ENCODE peak calls at places on chromosomes 5 and 9, in four cellular contexts. N is thoracic aorta, F is cardiac muscle cell, S is neuronal stem cell. Y is an unnamed sample.

GRCh38 chr9:21331676-21332402 is 3.4 kb downstream of the KLHL9 start:
- DNase-seq in F (no peak), S (no peak), N (no peak), Y (no peak)

GRCh38 chr5:41793156-41793770 is 77.0 kb downstream of the OXCT1 start:
- DNase-seq in N (no peak), S (no peak), F (no peak), Y (no peak)

GRCh38 chr5:115324021-115324420 is 27.6 kb upstream of the CCDC112 start:
- DNase-seq in S (no peak), F (no peak), N (no peak), Y (no peak)

GRCh38 chr5:167012281-167013034 is 1279.0 kb upstream of the WWC1 start:
- DNase-seq in N (no peak), S (no peak), F (no peak), Y (no peak)

GRCh38 chr9:122789256-122790046 is 718 bp downstream of the OR5C1 start:
- DNase-seq in S (no peak), N (no peak), F (no peak), Y (no peak)

GRCh38 chr5:127518319-127518621 is 830 bp downstream of the PRRC1 start:
- DNase-seq in N (no peak), S (no peak), F (no peak), Y (no peak)

GRCh38 chr9:65435464-65435863 is 150.5 kb upstream of the FOXD4L5 start:
- DNase-seq in S (no peak), N (no peak), F (no peak), Y (no peak)

GRCh38 chr5:44844744-44845143 is 36.0 kb downstream of the MRPS30 start:
- DNase-seq in S (no peak), F (no peak), N (no peak), Y (no peak)

GRCh38 chr5:168712280-168712924 is 133.2 kb upstream of the PANK3 start:
- DNase-seq in S (no peak), F (no peak), N (no peak), Y (peak; percentile 84)

GRCh38 chr9:104863180-104863883 is 64.6 kb downstream of the ABCA1 start:
- DNase-seq in F (peak; percentile 68), S (peak; percentile 64), N (no peak), Y (no peak)

GRCh38 chr9:128892223-128892892 is 10.4 kb downstream of the LRRC8A start:
- DNase-seq in F (no peak), S (no peak), N (peak; percentile 86), Y (peak; percentile 98)

GRCh38 chr5:43602818-43603534 is at the start of gene NNT:
- DNase-seq in N (peak; percentile 9), S (peak; percentile 50), F (peak; percentile 78), Y (peak; percentile 87)

GRCh38 chr9:13445123-13445522 is 165.6 kb upstream of the MPDZ start:
- DNase-seq in S (no peak), F (no peak), N (no peak), Y (no peak)

GRCh38 chr9:126763130-126763764 is 41.6 kb upstream of the ZBTB43 start:
- DNase-seq in N (no peak), S (no peak), F (no peak), Y (no peak)

GRCh38 chr5:91929522-91929817 is 546.4 kb upstream of the ARRDC3 start:
- DNase-seq in S (no peak), F (no peak), N (no peak), Y (no peak)

GRCh38 chr5:137629646-137630045 is 106.2 kb downstream of the KLHL3 start:
- DNase-seq in N (no peak), F (peak; percentile 76), S (peak; percentile 54), Y (peak; percentile 65)

GRCh38 chr5:105752801-105753200 is 1917.9 kb downstream of the EFNA5 start:
- DNase-seq in N (no peak), S (no peak), F (no peak), Y (no peak)

GRCh38 chr5:77638763-77639451 is 394 bp upstream of the OTP start:
- DNase-seq in F (peak; percentile 70), N (no peak), S (no peak), Y (no peak)

GRCh38 chr9:21605489-21605931 is 123.4 kb upstream of the IFNE start:
- DNase-seq in F (no peak), N (no peak), S (no peak), Y (no peak)

GRCh38 chr9:138049085-138049778 is 171.7 kb downstream of the CACNA1B start:
- DNase-seq in S (no peak), N (no peak), F (no peak), Y (no peak)

GRCh38 chr5:9222054-9222738 is 323.7 kb downstream of the SEMA5A start:
- DNase-seq in N (no peak), S (no peak), F (no peak), Y (no peak)

GRCh38 chr9:90838761-90839160 is 37.1 kb downstream of the SYK start:
- DNase-seq in N (no peak), S (no peak), F (no peak), Y (no peak)
- H3K36me3 ChIP-seq in N (no peaks in the 10 kb centered on the region), S (peaks cover 4% of the 10 kb centered on the region), F (no peaks in the 10 kb centered on the region), Y (no peaks in the 10 kb centered on the region)

DNA sequence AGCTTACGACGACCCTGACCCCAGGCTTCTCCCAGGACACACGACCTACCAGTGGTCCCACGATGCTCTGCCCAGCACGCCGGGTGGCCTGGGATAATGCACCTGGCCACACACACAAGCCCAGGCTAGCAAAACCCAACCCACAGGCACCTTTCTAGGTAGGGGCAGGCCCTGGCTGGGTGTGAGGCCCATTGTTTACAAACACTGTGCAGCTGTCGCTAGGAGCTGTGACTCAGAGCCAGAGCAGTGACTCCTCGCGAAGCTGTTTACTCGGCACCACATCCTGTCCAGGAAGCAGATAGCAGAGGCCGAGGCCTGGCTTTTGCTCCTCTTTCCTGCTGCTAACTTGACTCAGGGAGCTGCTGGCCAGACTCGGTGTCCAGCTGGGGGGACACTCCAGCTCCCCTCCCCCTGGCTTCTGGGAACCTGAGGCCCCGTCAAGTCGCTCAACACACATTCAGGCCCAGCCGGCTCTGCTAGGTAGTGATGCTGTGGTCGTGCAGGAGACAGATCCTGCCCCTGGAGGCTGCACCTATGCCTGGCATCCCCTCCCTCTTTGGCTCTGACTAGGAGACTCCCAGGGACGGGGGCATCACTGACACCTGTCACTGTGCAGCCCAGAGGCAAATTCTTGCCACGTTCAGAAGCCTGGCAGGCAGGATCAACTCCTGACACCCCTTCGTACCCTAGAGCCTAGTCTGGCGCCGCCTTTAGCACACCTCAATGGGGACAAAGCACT is 12.8 kb upstream of the RALGDS start:
- DNase-seq in S (no peak), F (peak; percentile 48), N (peak; percentile 72), Y (peak; percentile 91)
- H3K4me3 ChIP-seq in S (no peak overlapping the region), F (no peak overlapping the region), N (no peak overlapping the region), Y (no peak overlapping the region)

GRCh38 chr9:94606641-94607339 is 13.2 kb upstream of the FBP2 start:
- DNase-seq in S (no peak), N (no peak), F (no peak), Y (no peak)

GRCh38 chr9:94611638-94612068 is 18.0 kb upstream of the FBP2 start:
- DNase-seq in S (no peak), N (no peak), F (no peak), Y (no peak)

GRCh38 chr9:94610181-94610591 is 16.6 kb upstream of the FBP2 start:
- DNase-seq in F (peak; percentile 36), S (no peak), N (no peak), Y (no peak)

GRCh38 chr9:94603259-94603776 is 9.7 kb upstream of the FBP2 start:
- DNase-seq in N (no peak), F (peak; percentile 73), S (peak; percentile 75), Y (no peak)

GRCh38 chr9:94607340-94607695 is 13.7 kb upstream of the FBP2 start:
- DNase-seq in F (no peak), S (no peak), N (no peak), Y (no peak)
- H3K36me3 ChIP-seq in F (no peaks in the 10 kb centered on the region), S (no peaks in the 10 kb centered on the region), N (no peaks in the 10 kb centered on the region), Y (no peaks in the 10 kb centered on the region)

DNA sequence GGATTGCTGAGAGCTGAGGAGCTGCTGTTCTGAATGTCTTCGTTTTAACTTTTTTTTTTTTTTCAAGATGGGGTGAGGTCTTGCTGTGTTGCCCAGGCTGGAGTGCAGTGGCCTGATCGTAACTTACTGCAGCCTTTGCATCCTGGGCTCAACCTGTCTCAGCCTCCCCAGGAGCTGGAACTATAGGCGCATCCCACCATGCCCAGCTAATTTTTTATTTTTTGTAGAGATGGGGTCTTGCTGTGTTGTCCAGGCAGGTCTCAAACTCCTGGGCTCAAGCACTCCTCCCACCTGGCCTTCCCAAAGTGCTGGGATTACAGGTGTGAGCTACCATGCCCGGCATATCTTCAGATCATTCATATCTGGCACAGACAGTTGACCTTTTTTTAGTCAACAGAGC is 46.5 kb downstream of the TRIO start:
- DNase-seq in F (no peak), S (no peak), N (no peak), Y (no peak)
- H3K4me3 ChIP-seq in F (no peak overlapping the region), S (no peak overlapping the region), N (peak overlapping the region; percentile 35), Y (peak overlapping the region; percentile 46)

DNA sequence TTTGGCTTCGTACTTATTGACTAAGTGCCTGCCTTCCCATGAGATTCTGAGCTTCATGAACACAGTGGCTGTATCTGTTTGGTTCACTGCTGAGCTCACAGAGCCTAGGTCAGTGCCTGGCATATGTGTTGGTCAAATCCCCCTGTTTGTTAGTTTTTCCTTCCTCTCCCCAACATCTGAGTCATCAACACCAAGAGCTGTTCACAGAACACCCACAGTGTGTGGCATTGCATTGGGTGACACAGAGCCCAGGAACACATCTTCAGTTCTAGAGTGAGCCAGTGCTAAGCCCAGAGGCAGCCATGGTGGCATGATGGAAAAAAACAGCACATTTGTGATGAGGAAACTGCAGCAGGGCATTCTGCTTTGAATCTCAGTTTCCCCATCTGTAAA is 294.6 kb downstream of the SEC61B start:
- DNase-seq in S (no peak), F (no peak), N (no peak), Y (no peak)
- H3K36me3 ChIP-seq in S (no peaks in the 10 kb centered on the region), F (no peaks in the 10 kb centered on the region), N (no peaks in the 10 kb centered on the region), Y (no peaks in the 10 kb centered on the region)

Y was measured in ascending aorta.